ENCODE peak calls at places on chromosomes 3 and 15, in eight cellular contexts. O is A549, C is SK-N-SH, K is upper lobe of right lung, I is mammary epithelial cell, L is lung, M is tibial artery, Z is left ventricle myocardium inferior. Y is an unnamed sample.

GRCh38 chr15:50872832-50873231 is 35.7 kb upstream of the AP4E1 start:
- DNase-seq in K (no peak), I (no peak), L (no peak), M (no peak), C (no peak), O (no peak), Z (no peak), Y (no peak)

GRCh38 chr3:37024820-37025405 is 31.6 kb downstream of the MLH1 start:
- DNase-seq in I (no peak), K (no peak), O (peak; percentile 8), C (no peak), L (no peak), M (no peak), Z (no peak), Y (no peak)

GRCh38 chr3:190444036-190444435 is 5.7 kb downstream of the TMEM207 start:
- DNase-seq in I (no peak), O (no peak), Z (no peak), L (no peak), K (no peak), M (no peak), C (no peak), Y (no peak)

GRCh38 chr15:68310811-68311463 is 33.4 kb downstream of the FEM1B start:
- DNase-seq in O (no peak), Z (no peak), I (no peak), K (no peak), L (no peak), M (peak; percentile 66), C (no peak), Y (no peak)

GRCh38 chr3:170275832-170276231 is 53.6 kb downstream of the PRKCI start:
- DNase-seq in K (no peak), M (no peak), L (no peak), I (no peak), Z (no peak), C (no peak), O (no peak), Y (no peak)

GRCh38 chr3:28290863-28291300 is 49.5 kb downstream of the CMC1 start:
- DNase-seq in I (no peak), L (no peak), K (no peak), C (no peak), Z (no peak), O (no peak), M (no peak), Y (no peak)

GRCh38 chr3:136943396-136943795 is 14.4 kb upstream of the IL20RB start:
- DNase-seq in I (no peak), Z (no peak), M (no peak), L (no peak), K (no peak), O (no peak), C (no peak), Y (no peak)

GRCh38 chr3:169104541-169104940 is 559.0 kb downstream of the MECOM start:
- DNase-seq in M (no peak), Z (no peak), O (no peak), I (peak; percentile 73), L (no peak), K (no peak), C (no peak), Y (no peak)

GRCh38 chr3:2514031-2514430 is 415.4 kb downstream of the CNTN4 start:
- DNase-seq in I (no peak), M (no peak), C (no peak), Z (no peak), O (no peak), L (no peak), K (no peak), Y (no peak)

GRCh38 chr3:172836390-172836997 is 86.0 kb downstream of the ECT2 start:
- DNase-seq in C (peak; percentile 27), I (peak; percentile 27), O (peak; percentile 60), Z (no peak), K (no peak), M (no peak), L (no peak), Y (no peak)

GRCh38 chr15:40040293-40040635 is 1.3 kb upstream of the SRP14 start:
- DNase-seq in K (no peak), L (no peak), M (peak; percentile 59), I (no peak), O (no peak), C (no peak), Z (no peak), Y (no peak)

GRCh38 chr3:71299160-71299559 is 284.4 kb downstream of the FOXP1 start:
- DNase-seq in I (no peak), Z (no peak), C (no peak), M (no peak), L (no peak), K (no peak), O (no peak), Y (no peak)

GRCh38 chr15:59420986-59421618 is 16.9 kb upstream of the FAM81A start:
- DNase-seq in C (no peak), I (no peak), M (no peak), K (no peak), O (no peak), L (no peak), Z (no peak), Y (no peak)

GRCh38 chr15:91867581-91868026 is 14.1 kb downstream of the SLCO3A1 start:
- DNase-seq in I (peak; percentile 99), M (peak; percentile 80), O (peak; percentile 73), C (peak; percentile 29), Z (peak; percentile 73), L (peak; percentile 88), K (peak; percentile 92), Y (peak; percentile 88)

GRCh38 chr15:39998511-39998910 is 40.5 kb downstream of the SRP14 start:
- DNase-seq in O (no peak), C (no peak), K (no peak), M (no peak), Z (no peak), L (no peak), I (no peak), Y (no peak)

GRCh38 chr3:28924744-28925360 is 356.0 kb upstream of the RBMS3 start:
- DNase-seq in Z (no peak), M (no peak), I (no peak), O (peak; percentile 32), L (no peak), K (no peak), C (no peak), Y (no peak)

GRCh38 chr3:42012935-42013651 is 51.2 kb upstream of the ULK4 start:
- DNase-seq in M (peak; percentile 81), C (peak; percentile 96), I (peak; percentile 65), L (peak; percentile 76), K (peak; percentile 92), Z (peak; percentile 37), O (peak; percentile 50), Y (peak; percentile 82)

GRCh38 chr15:75836953-75837321 is 6.3 kb upstream of the UBE2Q2 start:
- DNase-seq in Z (no peak), M (no peak), I (peak; percentile 82), K (no peak), L (no peak), O (peak; percentile 36), C (no peak), Y (no peak)

GRCh38 chr15:51924146-51925068 is 47.2 kb downstream of the LEO1 start:
- DNase-seq in O (no peak), M (no peak), I (no peak), Z (no peak), C (no peak), K (no peak), L (no peak), Y (no peak)

GRCh38 chr3:11759996-11760395 is 86.7 kb downstream of the TAMM41 start:
- DNase-seq in C (no peak), O (no peak), K (no peak), L (no peak), M (no peak), I (no peak), Z (no peak), Y (no peak)

GRCh38 chr3:181052256-181052655 is 62.7 kb upstream of the DNAJC19 start:
- DNase-seq in M (no peak), Z (no peak), L (no peak), I (no peak), K (no peak), C (no peak), O (no peak), Y (no peak)

GRCh38 chr15:56919708-56920637 is 1.5 kb downstream of the TCF12 start:
- DNase-seq in K (peak; percentile 70), O (peak; percentile 63), I (peak; percentile 60), C (no peak), M (peak; percentile 67), L (no peak), Z (peak; percentile 19), Y (peak; percentile 59)

GRCh38 chr3:60269377-60269776 is 981.9 kb downstream of the FHIT start:
- DNase-seq in Z (no peak), I (no peak), M (no peak), O (no peak), L (no peak), C (no peak), K (no peak), Y (no peak)

GRCh38 chr15:67097893-67098740 is 32.7 kb downstream of the SMAD3 start:
- DNase-seq in I (peak; percentile 67), Z (peak; percentile 41), M (no peak), O (no peak), L (no peak), K (no peak), C (no peak), Y (no peak)

GRCh38 chr15:67100808-67101581 is 35.6 kb downstream of the SMAD3 start:
- DNase-seq in M (no peak), O (no peak), K (no peak), C (no peak), I (no peak), L (no peak), Z (no peak), Y (no peak)

GRCh38 chr15:67098768-67099282 is 33.4 kb downstream of the SMAD3 start:
- DNase-seq in Z (no peak), I (no peak), M (no peak), O (no peak), K (no peak), C (no peak), L (no peak), Y (no peak)

GRCh38 chr15:67101981-67102929 is 36.9 kb downstream of the SMAD3 start:
- DNase-seq in L (no peak), C (no peak), O (no peak), M (no peak), I (peak; percentile 71), K (no peak), Z (no peak), Y (no peak)

GRCh38 chr15:67100124-67100791 is 34.9 kb downstream of the SMAD3 start:
- DNase-seq in L (no peak), K (no peak), I (no peak), M (no peak), C (no peak), O (no peak), Z (no peak), Y (no peak)
- H3K4me1 ChIP-seq in L (peaks cover 28% of the 10 kb centered on the region), K (peaks cover 63% of the 10 kb centered on the region), I (peaks cover 54% of the 10 kb centered on the region), M (peaks cover 4% of the 10 kb centered on the region), C (peaks cover 21% of the 10 kb centered on the region), O (peaks cover 100% of the 10 kb centered on the region), Z (peaks cover 78% of the 10 kb centered on the region), Y (peaks cover 23% of the 10 kb centered on the region)

GRCh38 chr3:165185707-165186327 is 10.4 kb downstream of the SLITRK3 start:
- DNase-seq in C (peak; percentile 64), Z (no peak), L (no peak), M (no peak), K (no peak), O (peak; percentile 67), I (peak; percentile 25), Y (no peak)
- TF ChIP-seq CTCF in C (peak; percentile 90), Z (peak; percentile 86), L (peak; percentile 33), M (peak; percentile 81), K (peak; percentile 79), O (peak; percentile 85), I (peak; percentile 88), Y (peak; percentile 38)

GRCh38 chr15:87848012-87848411 is 408.5 kb downstream of the NTRK3 start:
- DNase-seq in L (no peak), M (no peak), C (no peak), O (no peak), K (no peak), I (no peak), Z (no peak), Y (no peak)
- H3K9me3 ChIP-seq in L (peaks cover 3% of the 10 kb centered on the region), M (no peaks in the 10 kb centered on the region), C (no peaks in the 10 kb centered on the region), O (no peaks in the 10 kb centered on the region), K (no peaks in the 10 kb centered on the region), I (no peaks in the 10 kb centered on the region), Z (no peaks in the 10 kb centered on the region), Y (no peaks in the 10 kb centered on the region)

GRCh38 chr15:58391088-58391487 is 40.7 kb upstream of the LIPC start:
- DNase-seq in K (no peak), O (no peak), M (no peak), Z (no peak), C (no peak), L (no peak), I (no peak), Y (no peak)
- H3K4me1 ChIP-seq in K (no peaks in the 10 kb centered on the region), O (peaks cover 24% of the 10 kb centered on the region), M (no peaks in the 10 kb centered on the region), Z (no peaks in the 10 kb centered on the region), C (peaks cover 3% of the 10 kb centered on the region), L (no peaks in the 10 kb centered on the region), I (peaks cover 19% of the 10 kb centered on the region), Y (peaks cover 5% of the 10 kb centered on the region)